ENCODE peak calls at places on chromosomes 2 and 18, in nine cellular contexts. One of them, this sample, is unnamed. For H3K4me1, the result is how much of the 10 kb centered on the place peaks cover.

GRCh38 chr18:40852406-40852805 is 1102.6 kb upstream of the PIK3C3 start:
- DNase-seq in CD8-positive, alpha-beta T cell: no peak
- DNase-seq in pancreas: no peak
- DNase-seq in OCI-LY7: no peak
- DNase-seq in tibial artery: no peak
- DNase-seq in uterus: no peak
- DNase-seq in CD4-positive, CD25-positive, alpha-beta regulatory T cell: no peak
- DNase-seq in neural progenitor cell: no peak
- DNase-seq in left lung: no peak
- DNase-seq in this sample: no peak

GRCh38 chr18:42404151-42404550 is 449.1 kb downstream of the PIK3C3 start:
- DNase-seq in CD8-positive, alpha-beta T cell: no peak
- DNase-seq in pancreas: no peak
- DNase-seq in OCI-LY7: no peak
- DNase-seq in tibial artery: no peak
- DNase-seq in uterus: no peak
- DNase-seq in CD4-positive, CD25-positive, alpha-beta regulatory T cell: no peak
- DNase-seq in neural progenitor cell: no peak
- DNase-seq in left lung: no peak
- DNase-seq in this sample: no peak

GRCh38 chr2:47499093-47499492 is 96.1 kb downstream of the MSH2 start:
- DNase-seq in CD8-positive, alpha-beta T cell: no peak
- DNase-seq in pancreas: no peak
- DNase-seq in OCI-LY7: no peak
- DNase-seq in tibial artery: peak
- DNase-seq in uterus: no peak
- DNase-seq in CD4-positive, CD25-positive, alpha-beta regulatory T cell: no peak
- DNase-seq in neural progenitor cell: no peak
- DNase-seq in left lung: no peak
- DNase-seq in this sample: no peak

GRCh38 chr2:71948781-71949536 is 198.7 kb downstream of the CYP26B1 start:
- DNase-seq in CD8-positive, alpha-beta T cell: no peak
- DNase-seq in pancreas: no peak
- DNase-seq in OCI-LY7: no peak
- DNase-seq in tibial artery: no peak
- DNase-seq in uterus: no peak
- DNase-seq in CD4-positive, CD25-positive, alpha-beta regulatory T cell: no peak
- DNase-seq in neural progenitor cell: no peak
- DNase-seq in left lung: no peak
- DNase-seq in this sample: no peak

GRCh38 chr2:126895336-126895735 is 3.4 kb upstream of the TEX51 start:
- DNase-seq in CD8-positive, alpha-beta T cell: no peak
- DNase-seq in pancreas: no peak
- DNase-seq in OCI-LY7: no peak
- DNase-seq in tibial artery: peak
- DNase-seq in uterus: no peak
- DNase-seq in CD4-positive, CD25-positive, alpha-beta regulatory T cell: no peak
- DNase-seq in neural progenitor cell: no peak
- DNase-seq in left lung: peak
- DNase-seq in this sample: no peak

GRCh38 chr18:4318311-4318710 is 136.8 kb downstream of the DLGAP1 start:
- DNase-seq in CD8-positive, alpha-beta T cell: no peak
- DNase-seq in pancreas: no peak
- DNase-seq in OCI-LY7: no peak
- DNase-seq in tibial artery: no peak
- DNase-seq in uterus: no peak
- DNase-seq in CD4-positive, CD25-positive, alpha-beta regulatory T cell: no peak
- DNase-seq in neural progenitor cell: peak
- DNase-seq in left lung: no peak
- DNase-seq in this sample: no peak

GRCh38 chr2:150624001-150624401 is 136.5 kb upstream of the RND3 start:
- DNase-seq in CD8-positive, alpha-beta T cell: no peak
- DNase-seq in pancreas: no peak
- DNase-seq in OCI-LY7: no peak
- DNase-seq in tibial artery: no peak
- DNase-seq in uterus: no peak
- DNase-seq in CD4-positive, CD25-positive, alpha-beta regulatory T cell: no peak
- DNase-seq in neural progenitor cell: no peak
- DNase-seq in left lung: no peak
- DNase-seq in this sample: no peak

GRCh38 chr18:906416-907170 is 1.9 kb downstream of the ADCYAP1 start:
- DNase-seq in CD8-positive, alpha-beta T cell: no peak
- DNase-seq in pancreas: no peak
- DNase-seq in OCI-LY7: no peak
- DNase-seq in tibial artery: no peak
- DNase-seq in uterus: no peak
- DNase-seq in CD4-positive, CD25-positive, alpha-beta regulatory T cell: no peak
- DNase-seq in neural progenitor cell: peak
- DNase-seq in left lung: no peak
- DNase-seq in this sample: no peak

GRCh38 chr2:11368059-11368572 is 23.7 kb upstream of the ROCK2 start:
- DNase-seq in CD8-positive, alpha-beta T cell: no peak
- DNase-seq in pancreas: no peak
- DNase-seq in OCI-LY7: no peak
- DNase-seq in tibial artery: peak
- DNase-seq in uterus: no peak
- DNase-seq in CD4-positive, CD25-positive, alpha-beta regulatory T cell: no peak
- DNase-seq in neural progenitor cell: no peak
- DNase-seq in left lung: no peak
- DNase-seq in this sample: no peak

GRCh38 chr18:63604791-63605567 is 17.8 kb downstream of the SERPINB13 start:
- DNase-seq in CD8-positive, alpha-beta T cell: no peak
- DNase-seq in pancreas: no peak
- DNase-seq in OCI-LY7: no peak
- DNase-seq in tibial artery: no peak
- DNase-seq in uterus: no peak
- DNase-seq in CD4-positive, CD25-positive, alpha-beta regulatory T cell: no peak
- DNase-seq in neural progenitor cell: no peak
- DNase-seq in left lung: no peak
- DNase-seq in this sample: no peak

GRCh38 chr2:240465765-240466578 is 30.5 kb downstream of the GPC1 start:
- DNase-seq in CD8-positive, alpha-beta T cell: no peak
- DNase-seq in pancreas: peak
- DNase-seq in OCI-LY7: no peak
- DNase-seq in tibial artery: peak
- DNase-seq in uterus: peak
- DNase-seq in CD4-positive, CD25-positive, alpha-beta regulatory T cell: no peak
- DNase-seq in neural progenitor cell: no peak
- DNase-seq in left lung: peak
- DNase-seq in this sample: no peak

GRCh38 chr2:7071916-7072556 is 154.8 kb downstream of the RNF144A start:
- DNase-seq in CD8-positive, alpha-beta T cell: no peak
- DNase-seq in pancreas: no peak
- DNase-seq in OCI-LY7: peak
- DNase-seq in tibial artery: no peak
- DNase-seq in uterus: no peak
- DNase-seq in CD4-positive, CD25-positive, alpha-beta regulatory T cell: no peak
- DNase-seq in neural progenitor cell: no peak
- DNase-seq in left lung: peak
- DNase-seq in this sample: no peak

GRCh38 chr2:6368271-6368670 is 497.4 kb downstream of the CMPK2 start:
- DNase-seq in CD8-positive, alpha-beta T cell: no peak
- DNase-seq in pancreas: no peak
- DNase-seq in OCI-LY7: no peak
- DNase-seq in tibial artery: no peak
- DNase-seq in uterus: no peak
- DNase-seq in CD4-positive, CD25-positive, alpha-beta regulatory T cell: no peak
- DNase-seq in neural progenitor cell: no peak
- DNase-seq in left lung: no peak
- DNase-seq in this sample: no peak

GRCh38 chr2:197879844-197880408 is 75.5 kb downstream of the PLCL1 start:
- DNase-seq in CD8-positive, alpha-beta T cell: no peak
- DNase-seq in pancreas: no peak
- DNase-seq in OCI-LY7: no peak
- DNase-seq in tibial artery: no peak
- DNase-seq in uterus: no peak
- DNase-seq in CD4-positive, CD25-positive, alpha-beta regulatory T cell: no peak
- DNase-seq in neural progenitor cell: no peak
- DNase-seq in left lung: no peak
- DNase-seq in this sample: no peak

GRCh38 chr2:197878792-197879191 is 74.4 kb downstream of the PLCL1 start:
- DNase-seq in CD8-positive, alpha-beta T cell: no peak
- DNase-seq in pancreas: no peak
- DNase-seq in OCI-LY7: no peak
- DNase-seq in tibial artery: no peak
- DNase-seq in uterus: no peak
- DNase-seq in CD4-positive, CD25-positive, alpha-beta regulatory T cell: no peak
- DNase-seq in neural progenitor cell: no peak
- DNase-seq in left lung: no peak
- DNase-seq in this sample: no peak

GRCh38 chr2:197884252-197884651 is 79.9 kb downstream of the PLCL1 start:
- DNase-seq in CD8-positive, alpha-beta T cell: no peak
- DNase-seq in pancreas: no peak
- DNase-seq in OCI-LY7: no peak
- DNase-seq in tibial artery: no peak
- DNase-seq in uterus: no peak
- DNase-seq in CD4-positive, CD25-positive, alpha-beta regulatory T cell: no peak
- DNase-seq in neural progenitor cell: no peak
- DNase-seq in left lung: no peak
- DNase-seq in this sample: no peak

GRCh38 chr2:197885587-197885986 is 81.2 kb downstream of the PLCL1 start:
- DNase-seq in CD8-positive, alpha-beta T cell: no peak
- DNase-seq in pancreas: no peak
- DNase-seq in OCI-LY7: no peak
- DNase-seq in tibial artery: no peak
- DNase-seq in uterus: no peak
- DNase-seq in CD4-positive, CD25-positive, alpha-beta regulatory T cell: no peak
- DNase-seq in neural progenitor cell: no peak
- DNase-seq in left lung: no peak
- DNase-seq in this sample: no peak

DNA sequence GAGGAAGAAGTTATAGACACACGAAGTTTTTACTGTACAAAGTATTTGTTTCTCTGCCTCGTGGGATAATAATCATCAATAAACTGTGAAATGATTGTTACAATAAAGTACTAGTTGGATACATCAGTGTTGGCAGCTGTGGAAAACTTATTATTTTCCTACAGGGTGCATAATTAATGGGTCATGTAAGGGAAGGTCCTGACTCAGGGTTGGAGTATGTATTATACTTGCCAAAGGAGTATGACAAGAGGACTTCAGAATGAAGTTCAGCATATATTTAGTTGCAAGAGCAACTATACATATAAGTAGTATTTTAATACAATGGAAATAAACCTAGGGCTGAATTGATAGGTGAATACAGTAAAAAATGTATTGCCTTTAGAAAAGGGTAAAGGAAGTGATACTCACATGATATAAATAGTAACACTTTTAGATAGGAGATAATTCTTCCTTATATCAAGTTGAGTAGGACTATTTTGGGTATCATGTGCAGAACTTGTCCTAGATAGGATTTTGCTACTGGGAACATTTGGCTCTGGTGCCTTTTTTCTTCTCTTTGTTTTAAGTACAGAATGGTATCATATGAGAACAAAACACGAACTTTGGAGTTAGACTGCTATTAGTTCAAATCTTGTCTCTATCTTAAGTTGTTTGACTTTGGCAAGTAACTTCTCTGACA is 79.1 kb downstream of the PLCL1 start:
- DNase-seq in CD8-positive, alpha-beta T cell: no peak
- DNase-seq in pancreas: no peak
- DNase-seq in OCI-LY7: no peak
- DNase-seq in tibial artery: no peak
- DNase-seq in uterus: no peak
- DNase-seq in CD4-positive, CD25-positive, alpha-beta regulatory T cell: no peak
- DNase-seq in neural progenitor cell: no peak
- DNase-seq in left lung: no peak
- DNase-seq in this sample: no peak
- H3K4me1 ChIP-seq in CD8-positive, alpha-beta T cell: under half
- H3K4me1 ChIP-seq in pancreas: under half
- H3K4me1 ChIP-seq in OCI-LY7: under half
- H3K4me1 ChIP-seq in tibial artery: under half
- H3K4me1 ChIP-seq in uterus: under half
- H3K4me1 ChIP-seq in CD4-positive, CD25-positive, alpha-beta regulatory T cell: under half
- H3K4me1 ChIP-seq in neural progenitor cell: under half
- H3K4me1 ChIP-seq in left lung: under half
- H3K4me1 ChIP-seq in this sample: under half

GRCh38 chr2:195694553-195694952 is 37.5 kb downstream of the SLC39A10 start:
- DNase-seq in CD8-positive, alpha-beta T cell: no peak
- DNase-seq in pancreas: no peak
- DNase-seq in OCI-LY7: no peak
- DNase-seq in tibial artery: no peak
- DNase-seq in uterus: no peak
- DNase-seq in CD4-positive, CD25-positive, alpha-beta regulatory T cell: no peak
- DNase-seq in neural progenitor cell: no peak
- DNase-seq in left lung: no peak
- DNase-seq in this sample: no peak
- H3K27ac ChIP-seq in CD8-positive, alpha-beta T cell: no peak
- H3K27ac ChIP-seq in pancreas: no peak
- H3K27ac ChIP-seq in OCI-LY7: no peak
- H3K27ac ChIP-seq in tibial artery: no peak
- H3K27ac ChIP-seq in uterus: no peak
- H3K27ac ChIP-seq in CD4-positive, CD25-positive, alpha-beta regulatory T cell: no peak
- H3K27ac ChIP-seq in neural progenitor cell: no peak
- H3K27ac ChIP-seq in left lung: no peak
- H3K27ac ChIP-seq in this sample: no peak

GRCh38 chr2:197211881-197212342 is 98.7 kb downstream of the ANKRD44 start:
- DNase-seq in CD8-positive, alpha-beta T cell: no peak
- DNase-seq in pancreas: no peak
- DNase-seq in OCI-LY7: peak
- DNase-seq in tibial artery: no peak
- DNase-seq in uterus: no peak
- DNase-seq in CD4-positive, CD25-positive, alpha-beta regulatory T cell: no peak
- DNase-seq in neural progenitor cell: no peak
- DNase-seq in left lung: no peak
- DNase-seq in this sample: peak

GRCh38 chr2:197209742-197210408 is 100.7 kb downstream of the ANKRD44 start:
- DNase-seq in CD8-positive, alpha-beta T cell: peak
- DNase-seq in pancreas: no peak
- DNase-seq in OCI-LY7: peak
- DNase-seq in tibial artery: no peak
- DNase-seq in uterus: no peak
- DNase-seq in CD4-positive, CD25-positive, alpha-beta regulatory T cell: peak
- DNase-seq in neural progenitor cell: no peak
- DNase-seq in left lung: peak
- DNase-seq in this sample: peak

GRCh38 chr2:197210450-197210849 is 100.1 kb downstream of the ANKRD44 start:
- DNase-seq in CD8-positive, alpha-beta T cell: no peak
- DNase-seq in pancreas: no peak
- DNase-seq in OCI-LY7: no peak
- DNase-seq in tibial artery: no peak
- DNase-seq in uterus: no peak
- DNase-seq in CD4-positive, CD25-positive, alpha-beta regulatory T cell: no peak
- DNase-seq in neural progenitor cell: no peak
- DNase-seq in left lung: no peak
- DNase-seq in this sample: no peak

GRCh38 chr2:197209274-197209673 is 101.3 kb downstream of the ANKRD44 start:
- DNase-seq in CD8-positive, alpha-beta T cell: no peak
- DNase-seq in pancreas: no peak
- DNase-seq in OCI-LY7: peak
- DNase-seq in tibial artery: no peak
- DNase-seq in uterus: no peak
- DNase-seq in CD4-positive, CD25-positive, alpha-beta regulatory T cell: no peak
- DNase-seq in neural progenitor cell: no peak
- DNase-seq in left lung: no peak
- DNase-seq in this sample: no peak

GRCh38 chr2:197212344-197213262 is 98.0 kb downstream of the ANKRD44 start:
- DNase-seq in CD8-positive, alpha-beta T cell: peak
- DNase-seq in pancreas: no peak
- DNase-seq in OCI-LY7: peak
- DNase-seq in tibial artery: no peak
- DNase-seq in uterus: no peak
- DNase-seq in CD4-positive, CD25-positive, alpha-beta regulatory T cell: no peak
- DNase-seq in neural progenitor cell: no peak
- DNase-seq in left lung: no peak
- DNase-seq in this sample: peak
- H3K4me3 ChIP-seq in CD8-positive, alpha-beta T cell: peak
- H3K4me3 ChIP-seq in pancreas: no peak
- H3K4me3 ChIP-seq in OCI-LY7: peak
- H3K4me3 ChIP-seq in tibial artery: no peak
- H3K4me3 ChIP-seq in uterus: no peak
- H3K4me3 ChIP-seq in CD4-positive, CD25-positive, alpha-beta regulatory T cell: peak
- H3K4me3 ChIP-seq in neural progenitor cell: no peak
- H3K4me3 ChIP-seq in left lung: no peak
- H3K4me3 ChIP-seq in this sample: no peak

GRCh38 chr18:7633171-7633570 is 66.1 kb downstream of the PTPRM start:
- DNase-seq in CD8-positive, alpha-beta T cell: no peak
- DNase-seq in pancreas: no peak
- DNase-seq in OCI-LY7: no peak
- DNase-seq in tibial artery: no peak
- DNase-seq in uterus: no peak
- DNase-seq in CD4-positive, CD25-positive, alpha-beta regulatory T cell: no peak
- DNase-seq in neural progenitor cell: no peak
- DNase-seq in left lung: no peak
- DNase-seq in this sample: no peak
- H3K4me1 ChIP-seq in CD8-positive, alpha-beta T cell: under half
- H3K4me1 ChIP-seq in pancreas: under half
- H3K4me1 ChIP-seq in OCI-LY7: under half
- H3K4me1 ChIP-seq in tibial artery: under half
- H3K4me1 ChIP-seq in uterus: under half
- H3K4me1 ChIP-seq in CD4-positive, CD25-positive, alpha-beta regulatory T cell: under half
- H3K4me1 ChIP-seq in neural progenitor cell: under half
- H3K4me1 ChIP-seq in left lung: under half
- H3K4me1 ChIP-seq in this sample: under half